ENCODE peak calls at places on chromosome 19, in five cellular contexts. M is CD8-positive, alpha-beta T cell; P is heart right ventricle; Y is astrocyte; X is PC-9. B is an unnamed sample. For H3K4me1, the result is how much of the 10 kb centered on the place peaks cover.

GRCh38 chr19:7869910-7870511 is 4.2 kb downstream of the PRR36 start:
- DNase-seq in M (peak), P (no peak), Y (no peak), X (peak), B (no peak)

GRCh38 chr19:15998166-15998565 is 49.4 kb downstream of the OR10H4 start:
- DNase-seq in M (no peak), P (no peak), Y (no peak), X (no peak), B (no peak)

GRCh38 chr19:16249826-16250434 is 52.2 kb downstream of the AP1M1 start:
- DNase-seq in M (no peak), P (no peak), Y (peak), X (no peak), B (no peak)

GRCh38 chr19:54154603-54155345 is 4.7 kb downstream of the LENG1 start:
- DNase-seq in M (no peak), P (no peak), Y (peak), X (no peak), B (no peak)

GRCh38 chr19:19459707-19460251 is 54.3 kb downstream of the GATAD2A start:
- DNase-seq in M (no peak), P (no peak), Y (peak), X (no peak), B (peak)

GRCh38 chr19:56176881-56177280 is 1.1 kb downstream of the GALP start:
- DNase-seq in M (no peak), P (no peak), Y (no peak), X (no peak), B (no peak)

GRCh38 chr19:8585894-8586750 is 8.9 kb upstream of the MYO1F start:
- DNase-seq in M (peak), P (peak), Y (peak), X (peak), B (no peak)

GRCh38 chr19:19275166-19275565 is 2.1 kb upstream of the TM6SF2 start:
- DNase-seq in M (no peak), P (no peak), Y (no peak), X (no peak), B (no peak)

GRCh38 chr19:48992571-48993174 is 436 bp downstream of the GYS1 start:
- DNase-seq in M (no peak), P (no peak), Y (no peak), X (peak), B (no peak)

GRCh38 chr19:19356901-19357566 is 36.4 kb downstream of the MAU2 start:
- DNase-seq in M (no peak), P (no peak), Y (no peak), X (no peak), B (no peak)

GRCh38 chr19:34336781-34337271 is 28.2 kb upstream of the GPI start:
- DNase-seq in M (no peak), P (no peak), Y (no peak), X (peak), B (no peak)

GRCh38 chr19:6007866-6008265 is 29.9 kb upstream of the RANBP3 start:
- DNase-seq in M (no peak), P (no peak), Y (no peak), X (no peak), B (no peak)

GRCh38 chr19:53980553-53981407 is 10.7 kb upstream of the CACNG6 start:
- DNase-seq in M (no peak), P (no peak), Y (peak), X (peak), B (no peak)

GRCh38 chr19:22545751-22546150 is 88.4 kb upstream of the ZNF492 start:
- DNase-seq in M (no peak), P (peak), Y (no peak), X (peak), B (no peak)
- TF ChIP-seq CTCF in M (no peak), P (peak), Y (no peak), X (peak), B (peak)

DNA sequence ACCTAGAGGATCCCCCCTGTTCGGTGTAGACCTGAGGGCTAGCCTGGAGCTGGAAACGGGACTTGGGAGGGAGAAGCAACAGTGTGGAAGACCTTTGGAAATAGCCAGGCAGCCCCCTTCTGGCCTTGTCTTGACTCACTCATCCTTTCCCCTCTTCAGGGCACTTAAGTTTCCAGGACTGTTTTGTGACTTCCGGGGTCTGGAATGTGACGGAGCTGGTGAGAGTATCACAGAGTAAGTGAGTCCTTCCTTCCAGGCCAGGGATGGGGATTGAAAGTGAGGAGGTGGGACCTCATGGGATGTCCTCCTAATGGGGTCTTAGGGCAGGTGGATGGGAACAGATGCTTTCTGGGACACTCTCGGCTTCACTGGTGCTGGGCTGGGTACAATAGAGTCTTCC is 29.4 kb downstream of the LYL1 start:
- DNase-seq in M (no peak), P (no peak), Y (no peak), X (no peak), B (no peak)
- H3K4me1 ChIP-seq in M (under half), P (half or more), Y (under half), X (under half), B (under half)

DNA sequence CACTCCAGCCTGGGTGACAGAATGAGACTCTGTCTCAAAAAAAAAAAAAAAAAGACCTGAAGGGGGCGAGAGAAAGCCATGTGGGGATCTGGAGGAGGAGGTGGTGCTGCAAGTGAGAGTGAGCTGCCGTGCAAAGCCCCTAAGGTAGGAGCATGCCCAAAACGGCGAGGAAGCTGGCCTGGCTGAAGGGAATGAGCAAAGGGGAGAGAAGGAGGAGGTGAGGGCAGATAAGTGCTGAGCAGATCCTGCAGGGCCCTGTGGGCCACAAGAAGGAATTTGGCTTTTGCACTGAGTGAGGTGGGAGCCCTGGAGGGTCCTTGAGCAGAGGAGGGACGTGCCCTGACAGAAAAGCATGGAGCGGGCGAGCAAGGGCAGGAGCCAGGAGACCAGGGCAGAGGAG is 19.4 kb upstream of the ADGRE5 start:
- DNase-seq in M (no peak), P (no peak), Y (no peak), X (no peak), B (no peak)
- TF ChIP-seq CTCF in M (peak), P (peak), Y (no peak), X (no peak), B (peak)

DNA sequence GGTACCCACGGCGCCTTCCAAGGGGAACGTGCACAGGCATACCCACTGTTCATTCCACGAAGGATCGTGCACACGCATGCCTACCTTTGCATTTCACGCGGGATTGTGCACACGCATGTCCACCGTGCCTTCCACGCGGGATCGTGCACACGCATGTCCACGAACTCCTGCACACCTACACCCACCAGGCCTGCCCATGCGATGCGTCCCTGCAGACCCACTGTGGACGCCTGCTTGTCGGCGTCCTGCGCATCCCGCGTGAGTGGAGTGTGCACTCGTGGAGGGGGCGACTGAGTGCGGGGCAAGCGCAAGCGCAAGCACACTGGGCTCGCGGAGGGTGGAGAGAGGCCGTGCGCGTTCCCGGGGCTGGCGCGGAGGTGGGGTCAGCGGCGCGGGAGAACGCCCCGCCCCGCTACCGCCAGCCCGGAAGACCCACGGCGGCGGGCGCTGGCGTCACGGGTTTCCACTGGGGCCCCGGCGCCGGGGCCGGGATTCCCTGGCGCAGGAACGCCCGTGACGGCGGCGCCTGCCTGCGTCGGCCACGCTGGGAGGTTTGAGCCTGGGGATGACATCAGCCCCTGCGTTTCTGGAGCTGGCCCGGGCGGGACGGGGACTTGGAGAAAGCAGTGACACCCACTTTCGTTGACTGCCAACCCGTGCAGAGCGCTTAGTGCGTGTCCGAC is 18.7 kb downstream of the GADD45B start:
- DNase-seq in M (peak), P (peak), Y (peak), X (peak), B (peak)
- H3K4me1 ChIP-seq in M (under half), P (under half), Y (under half), X (under half), B (under half)

DNA sequence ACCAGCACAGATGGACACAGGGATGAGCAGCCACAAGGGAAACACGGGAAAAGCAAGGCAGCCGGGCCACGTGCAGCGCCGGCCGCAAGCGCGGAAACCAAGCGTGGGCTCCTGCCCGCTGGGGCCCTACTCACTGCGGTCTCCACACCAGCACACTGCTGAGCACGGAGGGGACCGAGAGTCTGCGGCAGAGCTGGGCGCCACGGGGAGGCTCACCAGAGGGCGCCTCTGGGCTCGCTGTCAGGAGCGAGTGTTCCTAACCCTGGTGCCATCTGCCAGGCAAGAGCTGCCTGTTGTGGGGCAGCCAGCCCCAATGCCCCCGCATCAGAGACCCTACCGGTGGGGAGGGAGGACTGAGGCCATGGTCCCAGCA is 26.5 kb downstream of the MPND start:
- DNase-seq in M (peak), P (peak), Y (no peak), X (peak), B (no peak)
- TF ChIP-seq CTCF in M (peak), P (peak), Y (peak), X (no peak), B (no peak)

GRCh38 chr19:38705197-38706019 is 38.9 kb downstream of the CAPN12 start:
- DNase-seq in M (no peak), P (peak), Y (no peak), X (no peak), B (no peak)

GRCh38 chr19:38704488-38705026 is 39.7 kb downstream of the CAPN12 start:
- DNase-seq in M (no peak), P (no peak), Y (no peak), X (no peak), B (no peak)

GRCh38 chr19:38701455-38702063 is 42.7 kb downstream of the CAPN12 start:
- DNase-seq in M (no peak), P (no peak), Y (no peak), X (no peak), B (no peak)

GRCh38 chr19:38702278-38702677 is 42.0 kb downstream of the CAPN12 start:
- DNase-seq in M (no peak), P (no peak), Y (no peak), X (no peak), B (no peak)

DNA sequence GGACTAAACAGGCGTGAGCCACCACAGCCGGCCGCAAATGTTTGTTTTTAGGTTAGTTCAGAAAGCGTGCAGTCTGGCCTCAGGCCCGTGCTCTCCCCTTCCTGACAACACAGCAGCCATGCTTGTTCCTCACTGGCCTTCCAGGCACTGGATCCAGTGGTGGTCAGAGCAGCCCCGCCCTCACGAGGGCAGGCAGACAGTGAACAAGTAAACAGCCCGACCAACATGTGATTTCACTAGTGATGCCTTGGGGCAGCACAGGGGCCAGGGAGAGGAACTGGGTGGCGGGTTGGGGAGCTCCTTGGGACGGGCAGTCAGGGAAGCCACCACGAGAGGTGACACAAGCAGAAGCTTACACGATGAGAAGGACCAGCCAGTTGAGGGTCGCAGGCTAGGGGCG is 40.8 kb downstream of the CAPN12 start:
- DNase-seq in M (no peak), P (no peak), Y (no peak), X (no peak), B (no peak)
- H3K4me1 ChIP-seq in M (under half), P (half or more), Y (under half), X (under half), B (under half)

GRCh38 chr19:29241324-29241723 is 28.4 kb upstream of the UQCRFS1 start:
- DNase-seq in M (no peak), P (no peak), Y (no peak), X (no peak), B (no peak)
- TF ChIP-seq CTCF in M (no peak), P (no peak), Y (no peak), X (no peak), B (no peak)